ENCODE peak calls at places on chromosomes 12 and 14, in ten cellular contexts. U is mammary epithelial cell; B is uterus; W is heart right ventricle; N is dorsolateral prefrontal cortex; I is NB4; K is breast epithelium; M is CD8-positive, alpha-beta T cell; V is fibroblast of lung; X is astrocyte of the spinal cord. E is an unnamed sample.
A peak's percentile ranks its signal among the peaks of the same experiment; 100 is the strongest.

GRCh38 chr14:101130861-101131260 is 227.3 kb upstream of the RTL1 start:
- DNase-seq in W (no peak), B (no peak), V (no peak), N (no peak), U (no peak), I (no peak), X (no peak), K (no peak), M (no peak), E (no peak)

GRCh38 chr12:82430541-82431145 is 72.3 kb downstream of the METTL25 start:
- DNase-seq in W (no peak), V (no peak), K (no peak), I (no peak), U (no peak), B (no peak), M (no peak), X (no peak), N (no peak), E (no peak)

GRCh38 chr12:102948941-102949352 is 8.5 kb upstream of the ASCL1 start:
- DNase-seq in B (no peak), X (peak; percentile 41), I (peak; percentile 60), N (peak; percentile 72), K (no peak), V (peak; percentile 6), U (no peak), W (no peak), M (no peak), E (peak; percentile 47)

GRCh38 chr12:89799316-89799715 is 90.7 kb upstream of the ATP2B1 start:
- DNase-seq in B (no peak), K (no peak), X (no peak), M (no peak), W (no peak), U (no peak), N (no peak), I (no peak), V (no peak), E (no peak)

GRCh38 chr12:117067016-117067415 is 32.2 kb downstream of the TESC start:
- DNase-seq in N (no peak), U (no peak), X (no peak), K (no peak), B (no peak), I (peak; percentile 74), M (no peak), W (no peak), V (no peak), E (no peak)

GRCh38 chr14:94401083-94401482 is 12.7 kb upstream of the SERPINA1 start:
- DNase-seq in N (no peak), X (peak; percentile 26), U (peak; percentile 84), K (no peak), I (no peak), B (no peak), M (no peak), V (peak; percentile 87), W (no peak), E (peak; percentile 66)

GRCh38 chr14:73723799-73724621 is 9.8 kb upstream of the PNMA1 start:
- DNase-seq in K (peak; percentile 69), U (peak; percentile 82), V (peak; percentile 96), I (peak; percentile 87), X (peak; percentile 97), B (peak; percentile 92), W (peak; percentile 83), N (no peak), M (no peak), E (peak; percentile 89)

GRCh38 chr14:92680781-92681650 is 67.4 kb downstream of the LGMN start:
- DNase-seq in U (peak; percentile 61), V (peak; percentile 59), M (peak; percentile 58), W (peak; percentile 64), B (peak; percentile 72), N (peak; percentile 47), K (peak; percentile 40), X (peak; percentile 77), I (peak; percentile 79), E (peak; percentile 79)

GRCh38 chr12:109910969-109911348 is 10.9 kb downstream of the TCHP start:
- DNase-seq in X (peak; percentile 19), N (no peak), K (no peak), B (no peak), U (no peak), I (peak; percentile 71), W (no peak), V (peak; percentile 18), M (no peak), E (peak; percentile 59)

GRCh38 chr12:42421844-42422779 is 96.1 kb downstream of the PPHLN1 start:
- DNase-seq in N (no peak), X (peak; percentile 80), B (no peak), K (no peak), W (peak; percentile 16), V (peak; percentile 80), M (no peak), U (peak; percentile 6), I (peak; percentile 20), E (no peak)

GRCh38 chr14:46063872-46064271 is 587.7 kb downstream of the RPL10L start:
- DNase-seq in M (no peak), U (no peak), K (no peak), B (no peak), V (no peak), N (no peak), X (no peak), W (no peak), I (no peak), E (no peak)

DNA sequence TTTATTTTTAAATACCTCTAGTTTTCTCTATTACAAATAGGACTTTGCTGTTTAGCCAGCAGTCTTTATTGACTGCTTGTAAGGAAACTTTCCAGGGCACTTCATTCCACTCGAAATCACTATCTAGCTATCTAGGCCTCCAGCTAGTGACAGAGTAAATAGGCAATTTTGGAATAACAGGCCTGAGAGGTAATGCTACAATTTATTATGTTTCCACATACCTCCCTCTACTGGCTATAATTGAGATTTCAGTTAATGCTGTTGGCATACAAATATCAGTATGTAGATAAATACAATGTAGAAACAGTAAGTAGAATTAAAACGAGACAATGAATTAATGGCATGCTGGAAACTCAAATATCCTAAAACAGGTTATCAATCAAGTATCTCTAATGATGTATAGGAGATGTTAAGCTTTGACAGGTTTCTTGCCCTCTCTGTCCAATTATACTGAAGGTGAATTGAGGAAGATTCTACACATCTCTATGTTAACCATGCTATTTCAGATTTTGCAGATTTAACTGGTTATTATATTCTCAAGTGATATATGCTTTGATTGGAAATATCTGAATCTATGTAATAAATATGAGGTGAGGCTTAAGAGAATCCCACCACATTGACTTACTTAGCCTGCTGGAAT is 7.2 kb downstream of the DTD2 start:
- DNase-seq in M (no peak), K (no peak), B (no peak), N (no peak), U (peak; percentile 28), W (no peak), X (peak; percentile 59), V (peak; percentile 35), I (peak; percentile 55), E (peak; percentile 50)
- TF ChIP-seq CTCF in M (peak; percentile 52), K (peak; percentile 46), B (peak; percentile 40), N (peak; percentile 61), U (peak; percentile 56), W (peak; percentile 49), X (peak; percentile 57), V (peak; percentile 35), I (peak; percentile 31), E (peak; percentile 52)

GRCh38 chr14:60642270-60642789 is 6.9 kb downstream of the SIX1 start:
- DNase-seq in B (no peak), X (no peak), N (no peak), K (no peak), V (no peak), M (no peak), I (no peak), W (no peak), U (no peak), E (no peak)
- H3K4me3 ChIP-seq in B (no peak overlapping the region), X (peak overlapping the region; percentile 12), N (peak overlapping the region; percentile 36), K (no peak overlapping the region), V (peak overlapping the region; percentile 89), M (no peak overlapping the region), I (no peak overlapping the region), W (no peak overlapping the region), U (no peak overlapping the region), E (no peak overlapping the region)

GRCh38 chr14:31042300-31042699 is 16.1 kb upstream of the STRN3 start:
- DNase-seq in N (no peak), U (no peak), M (no peak), X (no peak), B (no peak), K (no peak), I (no peak), W (no peak), V (no peak), E (no peak)

GRCh38 chr14:31043379-31043778 is 17.2 kb upstream of the STRN3 start:
- DNase-seq in I (no peak), U (no peak), X (no peak), K (no peak), M (no peak), B (no peak), W (no peak), V (no peak), N (no peak), E (no peak)

GRCh38 chr14:31047503-31047902 is 21.3 kb upstream of the STRN3 start:
- DNase-seq in N (no peak), X (no peak), W (no peak), U (no peak), M (no peak), B (no peak), V (no peak), K (no peak), I (no peak), E (no peak)

GRCh38 chr14:31051023-31051422 is 24.8 kb upstream of the STRN3 start:
- DNase-seq in K (no peak), X (no peak), U (no peak), I (no peak), W (no peak), V (no peak), N (no peak), B (no peak), M (no peak), E (no peak)

DNA sequence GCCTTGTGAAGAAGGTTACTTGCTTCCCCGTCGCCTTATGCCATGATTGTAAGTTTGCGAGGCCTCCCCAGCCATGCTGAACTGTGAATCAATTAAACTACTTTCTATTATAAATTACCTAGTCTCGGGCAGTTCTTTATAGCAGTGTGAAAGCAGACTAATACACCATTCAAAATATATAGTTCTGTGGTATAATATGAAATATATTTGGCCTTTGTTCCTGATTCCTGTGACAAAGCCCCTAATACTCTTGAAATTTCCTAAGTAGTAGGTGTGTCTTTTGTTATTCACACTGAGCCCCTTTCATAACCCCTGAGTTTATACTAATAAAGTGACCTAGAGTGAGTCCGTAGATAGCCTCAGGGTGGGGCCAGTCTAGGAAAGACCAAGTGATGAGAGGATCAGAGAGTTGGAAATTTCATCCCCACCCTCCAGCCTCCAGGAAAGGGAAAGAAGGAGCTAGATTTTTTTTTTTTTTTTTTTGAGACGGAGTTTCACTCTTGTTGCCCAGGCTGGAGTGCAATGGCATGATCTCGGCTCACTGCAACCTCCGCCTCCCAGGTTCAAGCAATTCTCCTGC is 19.4 kb upstream of the STRN3 start:
- DNase-seq in N (no peak), W (no peak), V (no peak), U (no peak), B (no peak), K (no peak), I (no peak), X (no peak), M (no peak), E (no peak)
- TF ChIP-seq CTCF in N (no peak), W (no peak), V (no peak), U (no peak), B (no peak), K (no peak), I (no peak), X (no peak), M (no peak), E (no peak)

DNA sequence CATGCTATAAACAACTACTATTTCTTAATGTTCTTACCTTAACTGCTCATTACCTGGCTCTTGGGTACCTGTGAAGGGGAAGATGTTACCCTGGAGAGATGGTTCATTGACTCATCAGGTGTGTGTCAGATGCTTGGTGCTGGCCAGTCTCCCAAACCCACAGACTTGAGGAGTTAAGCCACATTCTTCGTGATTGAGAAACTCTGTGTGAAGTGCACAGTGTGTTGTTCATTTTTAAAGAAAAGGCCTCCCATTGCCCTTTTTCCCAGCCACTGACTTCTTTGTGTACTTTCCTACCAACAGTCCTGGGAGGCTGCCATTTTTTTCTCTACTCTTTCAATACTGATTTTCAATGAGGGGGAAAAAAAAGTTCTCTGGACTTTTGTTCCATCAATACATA is 3.2 kb downstream of the MGST1 start:
- DNase-seq in I (peak; percentile 74), V (peak; percentile 97), K (peak; percentile 92), X (peak; percentile 94), M (no peak), U (peak; percentile 98), B (peak; percentile 33), N (no peak), W (no peak), E (peak; percentile 99)
- H3K4me3 ChIP-seq in I (peak overlapping the region; percentile 34), V (peak overlapping the region; percentile 28), K (no peak overlapping the region), X (no peak overlapping the region), M (no peak overlapping the region), U (peak overlapping the region; percentile 7), B (no peak overlapping the region), N (no peak overlapping the region), W (no peak overlapping the region), E (peak overlapping the region; percentile 41)